ENCODE peak calls at places on chromosomes 5 and 9, in eight cellular contexts. R is stimulated activated CD4-positive, alpha-beta T cell treated with anti-CD3 and anti-CD28 coated beads, TNF-alpha, amount 100 ng/mL, for 24 hours; Y is EL; E is NCI-H1092; T is AG08395; M is LoVo; U is fibroblast of mammary gland; X is ecto neural progenitor cell. W is an unnamed sample.

GRCh38 chr5:132737982-132738770 is 830 bp upstream of the KIF3A start:
- DNase-seq in R (no peak), Y (no peak), E (no peak), T (no peak), M (no peak), U (no peak), X (no peak), W (no peak)

GRCh38 chr9:7376838-7377237 is 422.7 kb downstream of the DMAC1 start:
- DNase-seq in R (no peak), Y (no peak), E (no peak), T (no peak), M (no peak), U (no peak), X (no peak), W (no peak)

GRCh38 chr5:135481387-135481786 is 29.2 kb upstream of the TIFAB start:
- DNase-seq in R (no peak), Y (no peak), E (no peak), T (no peak), M (no peak), U (no peak), X (no peak), W (no peak)

GRCh38 chr9:97985058-97985861 is 2.1 kb downstream of the ANP32B start:
- DNase-seq in R (peak), Y (peak), E (no peak), T (no peak), M (peak), U (peak), X (no peak), W (peak)

GRCh38 chr9:104808030-104808614 is 44.2 kb downstream of the NIPSNAP3B start:
- DNase-seq in R (no peak), Y (peak), E (peak), T (peak), M (no peak), U (peak), X (no peak), W (no peak)

GRCh38 chr5:65035212-65036206 is 266.8 kb downstream of the CWC27 start:
- DNase-seq in R (peak), Y (peak), E (peak), T (peak), M (peak), U (peak), X (peak), W (peak)

GRCh38 chr9:89940625-89941024 is 335.8 kb downstream of the GADD45G start:
- DNase-seq in R (no peak), Y (peak), E (no peak), T (peak), M (no peak), U (peak), X (no peak), W (no peak)

GRCh38 chr9:127973169-127974001 is 7.4 kb downstream of the EEIG1 start:
- DNase-seq in R (no peak), Y (no peak), E (peak), T (no peak), M (no peak), U (no peak), X (peak), W (no peak)

GRCh38 chr5:96284727-96285389 is 148.2 kb downstream of the PCSK1 start:
- DNase-seq in R (no peak), Y (no peak), E (no peak), T (no peak), M (no peak), U (no peak), X (no peak), W (no peak)

GRCh38 chr5:178297751-178298150 is 65.1 kb upstream of the PHYKPL start:
- DNase-seq in R (no peak), Y (no peak), E (no peak), T (no peak), M (no peak), U (no peak), X (no peak), W (no peak)

GRCh38 chr5:95689680-95690079 is 6.9 kb upstream of the SPATA9 start:
- DNase-seq in R (no peak), Y (no peak), E (no peak), T (no peak), M (no peak), U (no peak), X (no peak), W (no peak)

GRCh38 chr5:177427919-177428573 is 1.6 kb downstream of the GRK6 start:
- DNase-seq in R (no peak), Y (no peak), E (no peak), T (no peak), M (no peak), U (no peak), X (no peak), W (no peak)

GRCh38 chr5:16437974-16438373 is 27.6 kb downstream of the ZNF622 start:
- DNase-seq in R (no peak), Y (peak), E (no peak), T (no peak), M (no peak), U (peak), X (no peak), W (no peak)

GRCh38 chr5:116646611-116647289 is 72.1 kb upstream of the SEMA6A start:
- DNase-seq in R (no peak), Y (no peak), E (no peak), T (no peak), M (no peak), U (no peak), X (no peak), W (no peak)

W was measured in CD8-positive, alpha-beta memory T cell.